ENCODE peak calls at places on chromosomes 6 and 20, in ten cellular contexts. M, F, A, B, D, O, C, T, S and W are unnamed samples.

GRCh38 chr6:21992178-21992967 is 304.5 kb downstream of the PRL start:
- DNase-seq in C (no peak), D (no peak), F (no peak), B (no peak), M (peak), S (peak), O (peak), T (peak), A (peak), W (no peak)

GRCh38 chr6:27144740-27145079 is 102.8 kb upstream of the PRSS16 start:
- DNase-seq in F (no peak), A (no peak), O (no peak), B (no peak), C (no peak), S (no peak), M (no peak), D (peak), T (no peak), W (no peak)

GRCh38 chr6:52505726-52506501 is 70.9 kb downstream of the TRAM2 start:
- DNase-seq in S (no peak), F (no peak), B (no peak), O (no peak), C (no peak), A (no peak), D (no peak), T (no peak), M (no peak), W (no peak)

GRCh38 chr6:4351857-4352669 is 216.7 kb upstream of the ECI2 start:
- DNase-seq in A (peak), D (peak), B (peak), C (peak), M (peak), F (peak), S (peak), T (peak), O (peak), W (peak)

GRCh38 chr6:113697642-113698410 is 159.3 kb upstream of the MARCKS start:
- DNase-seq in B (no peak), D (no peak), S (no peak), F (no peak), C (no peak), M (peak), T (peak), O (peak), A (peak), W (peak)

GRCh38 chr6:52537001-52537753 is 39.7 kb downstream of the TRAM2 start:
- DNase-seq in B (no peak), C (no peak), T (peak), O (peak), S (no peak), A (no peak), F (no peak), M (no peak), D (no peak), W (no peak)

GRCh38 chr6:45609141-45609638 is 231.5 kb upstream of the SUPT3H start:
- DNase-seq in C (no peak), B (no peak), A (peak), F (no peak), M (peak), S (peak), T (peak), D (no peak), O (peak), W (no peak)

GRCh38 chr20:33948480-33948879 is 45.2 kb upstream of the RALY start:
- DNase-seq in A (no peak), T (no peak), B (no peak), O (no peak), F (no peak), S (no peak), M (no peak), D (no peak), C (no peak), W (no peak)

GRCh38 chr20:29300579-29301551 is 1956.6 kb upstream of the DEFB115 start:
- DNase-seq in T (no peak), A (no peak), S (no peak), O (no peak), M (no peak), D (no peak), B (no peak), C (no peak), F (no peak), W (no peak)

GRCh38 chr6:7166410-7167293 is 58.9 kb downstream of the RREB1 start:
- DNase-seq in B (no peak), T (peak), C (peak), D (no peak), S (no peak), M (no peak), A (peak), O (peak), F (peak), W (no peak)

GRCh38 chr6:45727228-45727627 is 288.4 kb downstream of the CLIC5 start:
- DNase-seq in F (no peak), A (no peak), T (no peak), S (no peak), C (no peak), B (no peak), D (no peak), M (no peak), O (no peak), W (no peak)

GRCh38 chr6:12356983-12357972 is 67.1 kb downstream of the EDN1 start:
- DNase-seq in C (no peak), S (no peak), F (no peak), M (no peak), O (no peak), D (no peak), B (no peak), T (peak), A (no peak), W (no peak)

GRCh38 chr6:157756708-157757429 is 66.2 kb upstream of the SNX9 start:
- DNase-seq in T (peak), C (peak), B (peak), O (peak), A (peak), F (peak), D (peak), S (peak), M (peak), W (peak)

GRCh38 chr6:21856844-21857243 is 263.3 kb downstream of the SOX4 start:
- DNase-seq in C (no peak), O (peak), T (peak), S (no peak), A (peak), B (no peak), M (no peak), F (no peak), D (no peak), W (no peak)

DNA sequence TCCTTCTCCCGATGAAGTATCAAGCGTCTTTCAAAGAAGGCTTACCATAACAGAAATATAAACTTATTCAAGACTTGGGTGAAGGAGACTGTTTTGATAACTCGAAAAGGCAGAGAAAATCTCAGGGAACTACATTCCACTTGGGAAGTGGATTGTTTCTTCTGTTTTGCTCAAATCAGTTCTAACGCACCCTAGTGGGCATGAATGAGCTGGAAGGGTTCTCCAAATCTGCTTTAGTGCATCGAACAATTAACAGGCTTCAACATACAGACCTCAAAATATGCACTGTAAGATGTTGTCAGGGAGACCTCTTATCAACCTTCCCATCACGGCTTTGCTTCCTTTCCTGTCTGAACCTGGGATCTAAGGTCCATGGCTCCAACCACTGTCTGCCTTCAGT is 392.5 kb downstream of the CD83 start:
- DNase-seq in O (no peak), B (no peak), F (no peak), A (no peak), T (no peak), M (no peak), C (no peak), D (no peak), S (no peak), W (no peak)
- TF ChIP-seq CTCF in O (no peak), B (no peak), F (no peak), A (no peak), T (no peak), M (no peak), C (no peak), D (no peak), S (no peak), W (no peak)

DNA sequence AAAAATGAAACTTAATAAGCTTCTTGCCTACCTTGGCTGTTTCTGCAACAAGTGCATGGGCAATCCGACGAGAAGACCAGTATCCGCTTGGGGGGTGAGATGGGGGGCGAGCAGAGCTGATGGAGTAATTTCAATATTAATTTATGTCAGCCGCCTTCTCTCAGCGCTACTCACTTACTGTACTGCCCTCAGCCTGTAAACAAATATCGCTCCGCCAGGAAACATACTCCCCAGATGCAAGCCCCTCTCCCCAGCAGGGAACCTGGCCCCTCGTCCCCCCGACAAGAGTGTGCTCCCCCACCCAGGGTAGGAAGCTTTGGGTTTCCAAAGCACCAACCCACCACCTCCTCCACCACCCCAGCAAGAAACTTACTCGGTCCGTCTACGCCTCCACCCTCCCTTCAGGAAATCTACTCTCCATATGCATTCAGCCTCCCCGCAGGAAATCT is 556 bp downstream of the TRERF1 start:
- DNase-seq in T (no peak), M (no peak), O (no peak), B (no peak), C (no peak), A (no peak), D (no peak), F (no peak), S (no peak), W (no peak)
- H3K4me3 ChIP-seq in T (peak), M (peak), O (peak), B (peak), C (peak), A (peak), D (peak), F (peak), S (peak), W (peak)

GRCh38 chr6:153668758-153669157 is 370.3 kb upstream of the OPRM1 start:
- DNase-seq in M (no peak), D (no peak), S (no peak), A (no peak), O (no peak), B (no peak), T (no peak), F (no peak), C (no peak), W (no peak)

GRCh38 chr6:153662982-153663381 is 376.1 kb upstream of the OPRM1 start:
- DNase-seq in O (no peak), T (no peak), B (no peak), F (no peak), M (no peak), D (no peak), A (no peak), C (no peak), S (no peak), W (no peak)
- TF ChIP-seq CTCF in O (no peak), T (no peak), B (no peak), F (no peak), M (no peak), D (no peak), A (no peak), C (no peak), S (no peak), W (peak)

GRCh38 chr6:129351807-129352206 is 358.2 kb downstream of the ARHGAP18 start:
- DNase-seq in M (no peak), A (no peak), T (no peak), D (no peak), C (no peak), O (no peak), F (no peak), B (no peak), S (no peak), W (no peak)
- H3K4me3 ChIP-seq in M (no peak), A (no peak), T (no peak), D (no peak), C (no peak), O (no peak), F (no peak), B (no peak), S (no peak), W (no peak)

DNA sequence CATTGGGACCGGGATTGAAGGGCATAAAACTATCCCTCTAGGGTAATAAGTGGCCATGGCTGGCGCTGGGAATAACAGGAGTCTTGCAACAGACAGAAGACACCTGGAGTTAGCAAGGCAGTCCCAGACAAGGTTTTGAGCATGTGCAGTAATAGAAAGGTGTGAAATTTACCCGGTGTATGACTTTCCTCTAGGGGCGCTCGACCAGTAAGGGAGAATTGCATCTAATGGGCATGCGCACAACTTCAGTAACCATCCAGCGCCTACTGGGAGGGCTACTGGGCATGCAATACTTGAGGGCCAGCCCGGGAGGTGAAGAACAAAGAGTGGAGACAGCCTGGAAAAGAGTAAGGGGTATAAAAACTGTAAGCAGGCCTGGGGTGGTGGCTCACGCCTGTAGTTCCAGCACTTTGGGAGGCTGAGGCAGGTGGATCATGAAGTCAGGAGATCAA is 32.7 kb downstream of the SERPINB6 start:
- DNase-seq in F (peak), C (peak), S (no peak), D (no peak), B (peak), O (peak), T (no peak), A (no peak), M (no peak), W (no peak)
- TF ChIP-seq CTCF in F (no peak), C (peak), S (no peak), D (no peak), B (no peak), O (peak), T (no peak), A (peak), M (no peak), W (peak)

GRCh38 chr6:15953152-15953880 is 175.6 kb upstream of the MYLIP start:
- DNase-seq in B (no peak), O (peak), A (peak), C (no peak), M (no peak), F (no peak), T (peak), S (no peak), D (no peak), W (no peak)

GRCh38 chr6:15957655-15958169 is 171.2 kb upstream of the MYLIP start:
- DNase-seq in O (no peak), A (no peak), S (no peak), B (no peak), C (no peak), F (no peak), M (no peak), T (no peak), D (no peak), W (no peak)

GRCh38 chr6:15956205-15957106 is 172.4 kb upstream of the MYLIP start:
- DNase-seq in S (peak), B (no peak), D (no peak), M (no peak), F (no peak), O (peak), T (no peak), C (peak), A (peak), W (no peak)

GRCh38 chr6:15952231-15953151 is 176.4 kb upstream of the MYLIP start:
- DNase-seq in B (no peak), T (no peak), A (peak), D (no peak), C (no peak), O (no peak), F (no peak), S (no peak), M (no peak), W (no peak)

DNA sequence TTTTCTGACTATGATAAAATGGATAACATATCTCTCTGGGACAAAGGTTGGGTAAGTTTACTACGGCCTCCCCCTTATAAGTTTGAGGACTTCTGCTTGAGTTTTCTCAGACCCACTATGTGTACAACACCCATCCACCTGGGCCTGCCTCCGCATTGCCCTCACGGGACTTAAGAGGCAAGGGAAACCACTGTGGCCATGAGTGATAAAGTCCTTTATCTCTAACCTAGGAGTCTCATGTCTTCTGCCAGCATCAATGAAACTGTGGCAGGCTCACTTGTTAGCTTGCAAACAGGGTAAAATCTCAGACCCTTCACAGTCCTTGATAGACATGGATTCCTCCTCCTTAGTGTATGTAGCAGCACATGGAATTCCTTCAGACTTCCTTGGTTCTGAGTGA is 173.4 kb upstream of the MYLIP start:
- DNase-seq in M (no peak), O (no peak), F (no peak), D (no peak), C (no peak), T (no peak), B (no peak), S (no peak), A (no peak), W (no peak)
- H3K4me3 ChIP-seq in M (no peak), O (no peak), F (no peak), D (no peak), C (no peak), T (no peak), B (no peak), S (no peak), A (no peak), W (no peak)

GRCh38 chr20:57473246-57474042 is 51.5 kb downstream of the CTCFL start:
- DNase-seq in F (no peak), T (no peak), C (no peak), D (no peak), B (no peak), S (no peak), A (peak), O (peak), M (no peak), W (no peak)
- TF ChIP-seq CTCF in F (no peak), T (peak), C (no peak), D (no peak), B (no peak), S (no peak), A (no peak), O (no peak), M (peak), W (no peak)

DNA sequence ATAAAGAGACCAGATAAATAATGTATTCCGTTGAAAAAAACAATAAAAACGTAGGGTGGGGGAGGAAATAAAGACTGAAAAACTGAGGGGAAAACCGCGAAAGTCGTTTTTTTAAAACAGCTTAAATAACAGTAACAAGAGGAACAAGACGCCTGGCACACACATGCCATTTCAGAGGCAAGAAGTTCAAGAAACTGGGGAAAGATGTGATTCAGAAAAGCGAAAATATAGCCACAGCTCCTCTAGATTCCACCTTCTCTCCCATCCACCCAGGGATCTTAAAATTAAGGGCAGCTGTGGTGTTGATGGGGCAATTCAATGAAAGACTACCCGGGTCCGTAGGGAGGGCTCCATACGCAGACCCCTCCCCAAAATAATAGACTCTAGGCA is 1.3 kb downstream of the EPB41L2 start:
- DNase-seq in A (peak), M (no peak), C (no peak), B (no peak), F (no peak), S (no peak), O (peak), T (no peak), D (no peak), W (no peak)
- H3K4me3 ChIP-seq in A (peak), M (peak), C (peak), B (peak), F (peak), S (peak), O (peak), T (peak), D (peak), W (peak)

GRCh38 chr6:109441069-109441816 is 719 bp downstream of the SMPD2 start:
- DNase-seq in T (peak), C (peak), B (no peak), M (no peak), O (peak), A (peak), S (peak), D (peak), F (no peak), W (no peak)
- TF ChIP-seq CTCF in T (peak), C (peak), B (peak), M (peak), O (peak), A (no peak), S (peak), D (peak), F (no peak), W (peak)

DNA sequence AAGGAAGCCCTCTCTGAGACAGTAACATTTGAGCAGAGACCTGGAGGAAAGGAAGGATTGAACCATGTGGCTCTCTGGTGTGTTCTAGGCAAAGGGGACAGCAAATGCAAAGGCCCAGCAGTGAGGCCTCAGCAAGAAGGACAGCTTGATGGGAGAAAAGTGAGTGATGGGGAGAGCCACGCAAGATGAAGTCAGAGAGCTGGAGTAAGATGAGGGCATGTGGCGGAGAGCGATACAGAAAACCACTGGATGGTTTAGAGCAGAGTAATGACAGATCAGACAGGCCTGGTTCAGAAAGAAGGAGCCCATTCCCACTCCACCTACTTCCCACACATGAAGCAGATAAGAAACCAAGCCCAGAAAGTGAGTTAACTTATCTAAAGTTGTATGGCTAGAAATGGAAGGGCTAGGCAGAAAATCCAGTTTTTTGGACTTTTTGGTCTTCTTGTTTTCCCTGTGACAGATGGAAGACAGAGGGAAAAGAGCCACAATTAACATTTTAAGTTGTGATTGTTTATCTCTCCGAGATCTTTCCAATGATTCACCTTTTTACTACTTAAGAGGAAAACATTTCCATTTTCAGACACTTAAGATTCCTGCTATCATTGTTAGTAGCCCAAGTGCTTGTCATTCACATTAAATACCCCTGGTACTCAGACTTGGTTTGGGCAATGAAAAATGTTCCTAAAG is 723 bp upstream of the SNPH start:
- DNase-seq in B (no peak), T (no peak), C (no peak), D (no peak), M (no peak), O (no peak), F (no peak), A (no peak), S (no peak), W (no peak)
- H3K4me3 ChIP-seq in B (peak), T (peak), C (no peak), D (peak), M (peak), O (peak), F (peak), A (peak), S (peak), W (peak)